ENCODE peak calls at places on chromosomes 11 and 22, in four cellular contexts. One of them, this sample, is unnamed.

GRCh38 chr22:46066691-46067090 is 83.6 kb upstream of the PPARA start:
- DNase-seq in COR-L47: no peak
- DNase-seq in retinal pigment epithelial cell: no peak
- DNase-seq in stimulated activated CD8-positive, alpha-beta memory T cell treated with anti-CD3 and anti-CD28 coated beads, Interleukin-4, amount 100 ng/mL, for 4 hours: no peak
- DNase-seq in this sample: no peak

GRCh38 chr22:36795633-36796032 is 19.7 kb upstream of the IFT27 start:
- DNase-seq in COR-L47: no peak
- DNase-seq in retinal pigment epithelial cell: no peak
- DNase-seq in stimulated activated CD8-positive, alpha-beta memory T cell treated with anti-CD3 and anti-CD28 coated beads, Interleukin-4, amount 100 ng/mL, for 4 hours: no peak
- DNase-seq in this sample: no peak

GRCh38 chr11:76626921-76627391 is 43.6 kb downstream of the LRRC32 start:
- DNase-seq in COR-L47: no peak
- DNase-seq in retinal pigment epithelial cell: no peak
- DNase-seq in stimulated activated CD8-positive, alpha-beta memory T cell treated with anti-CD3 and anti-CD28 coated beads, Interleukin-4, amount 100 ng/mL, for 4 hours: no peak
- DNase-seq in this sample: peak; percentile 51

GRCh38 chr22:30198152-30198845 is 48.3 kb downstream of the LIF start:
- DNase-seq in COR-L47: no peak
- DNase-seq in retinal pigment epithelial cell: no peak
- DNase-seq in stimulated activated CD8-positive, alpha-beta memory T cell treated with anti-CD3 and anti-CD28 coated beads, Interleukin-4, amount 100 ng/mL, for 4 hours: no peak
- DNase-seq in this sample: no peak

GRCh38 chr11:111637885-111638284 is 35.6 kb downstream of the SIK2 start:
- DNase-seq in COR-L47: no peak
- DNase-seq in retinal pigment epithelial cell: no peak
- DNase-seq in stimulated activated CD8-positive, alpha-beta memory T cell treated with anti-CD3 and anti-CD28 coated beads, Interleukin-4, amount 100 ng/mL, for 4 hours: no peak
- DNase-seq in this sample: no peak

GRCh38 chr11:30313580-30313979 is 9.3 kb upstream of the ARL14EP start:
- DNase-seq in COR-L47: no peak
- DNase-seq in retinal pigment epithelial cell: no peak
- DNase-seq in stimulated activated CD8-positive, alpha-beta memory T cell treated with anti-CD3 and anti-CD28 coated beads, Interleukin-4, amount 100 ng/mL, for 4 hours: no peak
- DNase-seq in this sample: no peak

GRCh38 chr22:35355744-35356420 is 25.0 kb upstream of the HMOX1 start:
- DNase-seq in COR-L47: no peak
- DNase-seq in retinal pigment epithelial cell: no peak
- DNase-seq in stimulated activated CD8-positive, alpha-beta memory T cell treated with anti-CD3 and anti-CD28 coated beads, Interleukin-4, amount 100 ng/mL, for 4 hours: no peak
- DNase-seq in this sample: no peak

GRCh38 chr11:40029406-40029805 is 1430.0 kb downstream of the LRRC4C start:
- DNase-seq in COR-L47: no peak
- DNase-seq in retinal pigment epithelial cell: no peak
- DNase-seq in stimulated activated CD8-positive, alpha-beta memory T cell treated with anti-CD3 and anti-CD28 coated beads, Interleukin-4, amount 100 ng/mL, for 4 hours: no peak
- DNase-seq in this sample: no peak

GRCh38 chr11:61026121-61027031 is 54.9 kb downstream of the CD6 start:
- DNase-seq in COR-L47: no peak
- DNase-seq in retinal pigment epithelial cell: no peak
- DNase-seq in stimulated activated CD8-positive, alpha-beta memory T cell treated with anti-CD3 and anti-CD28 coated beads, Interleukin-4, amount 100 ng/mL, for 4 hours: no peak
- DNase-seq in this sample: no peak

GRCh38 chr11:80349986-80350385 is 909.2 kb upstream of the TENM4 start:
- DNase-seq in COR-L47: no peak
- DNase-seq in retinal pigment epithelial cell: no peak
- DNase-seq in stimulated activated CD8-positive, alpha-beta memory T cell treated with anti-CD3 and anti-CD28 coated beads, Interleukin-4, amount 100 ng/mL, for 4 hours: no peak
- DNase-seq in this sample: no peak

GRCh38 chr11:74672956-74673895 is 58.0 kb downstream of the CHRDL2 start:
- DNase-seq in COR-L47: no peak
- DNase-seq in retinal pigment epithelial cell: peak; percentile 98
- DNase-seq in stimulated activated CD8-positive, alpha-beta memory T cell treated with anti-CD3 and anti-CD28 coated beads, Interleukin-4, amount 100 ng/mL, for 4 hours: no peak
- DNase-seq in this sample: no peak

GRCh38 chr11:102171101-102171500 is 60.9 kb downstream of the YAP1 start:
- DNase-seq in COR-L47: no peak
- DNase-seq in retinal pigment epithelial cell: peak; percentile 65
- DNase-seq in stimulated activated CD8-positive, alpha-beta memory T cell treated with anti-CD3 and anti-CD28 coated beads, Interleukin-4, amount 100 ng/mL, for 4 hours: no peak
- DNase-seq in this sample: no peak

GRCh38 chr11:20363500-20364411 is at the start of gene HTATIP2:
- DNase-seq in COR-L47: peak; percentile 40
- DNase-seq in retinal pigment epithelial cell: no peak
- DNase-seq in stimulated activated CD8-positive, alpha-beta memory T cell treated with anti-CD3 and anti-CD28 coated beads, Interleukin-4, amount 100 ng/mL, for 4 hours: peak; percentile 31
- DNase-seq in this sample: peak; percentile 72

GRCh38 chr11:45209904-45210699 is 63.7 kb downstream of the PRDM11 start:
- DNase-seq in COR-L47: no peak
- DNase-seq in retinal pigment epithelial cell: no peak
- DNase-seq in stimulated activated CD8-positive, alpha-beta memory T cell treated with anti-CD3 and anti-CD28 coated beads, Interleukin-4, amount 100 ng/mL, for 4 hours: no peak
- DNase-seq in this sample: no peak

GRCh38 chr11:126510621-126511370 is 155.3 kb downstream of the ST3GAL4 start:
- DNase-seq in COR-L47: no peak
- DNase-seq in retinal pigment epithelial cell: no peak
- DNase-seq in stimulated activated CD8-positive, alpha-beta memory T cell treated with anti-CD3 and anti-CD28 coated beads, Interleukin-4, amount 100 ng/mL, for 4 hours: no peak
- DNase-seq in this sample: no peak

GRCh38 chr22:23038902-23039301 is 31.4 kb upstream of the GNAZ start:
- DNase-seq in COR-L47: no peak
- DNase-seq in retinal pigment epithelial cell: no peak
- DNase-seq in stimulated activated CD8-positive, alpha-beta memory T cell treated with anti-CD3 and anti-CD28 coated beads, Interleukin-4, amount 100 ng/mL, for 4 hours: no peak
- DNase-seq in this sample: no peak

GRCh38 chr22:32850591-32851517 is 49.3 kb downstream of the TIMP3 start:
- DNase-seq in COR-L47: no peak
- DNase-seq in retinal pigment epithelial cell: peak; percentile 76
- DNase-seq in stimulated activated CD8-positive, alpha-beta memory T cell treated with anti-CD3 and anti-CD28 coated beads, Interleukin-4, amount 100 ng/mL, for 4 hours: no peak
- DNase-seq in this sample: no peak

GRCh38 chr22:19631899-19632670 is 82.2 kb upstream of the SEPTIN5 start:
- DNase-seq in COR-L47: peak; percentile 35
- DNase-seq in retinal pigment epithelial cell: peak; percentile 14
- DNase-seq in stimulated activated CD8-positive, alpha-beta memory T cell treated with anti-CD3 and anti-CD28 coated beads, Interleukin-4, amount 100 ng/mL, for 4 hours: no peak
- DNase-seq in this sample: no peak

GRCh38 chr11:18599739-18600230 is at the start of gene MISFA:
- DNase-seq in COR-L47: no peak
- DNase-seq in retinal pigment epithelial cell: no peak
- DNase-seq in stimulated activated CD8-positive, alpha-beta memory T cell treated with anti-CD3 and anti-CD28 coated beads, Interleukin-4, amount 100 ng/mL, for 4 hours: no peak
- DNase-seq in this sample: no peak

GRCh38 chr11:73154178-73154577 is 12.1 kb upstream of the FCHSD2 start:
- DNase-seq in COR-L47: no peak
- DNase-seq in retinal pigment epithelial cell: no peak
- DNase-seq in stimulated activated CD8-positive, alpha-beta memory T cell treated with anti-CD3 and anti-CD28 coated beads, Interleukin-4, amount 100 ng/mL, for 4 hours: no peak
- DNase-seq in this sample: peak; percentile 52

GRCh38 chr11:61067782-61068181 is 34.5 kb upstream of the CD5 start:
- DNase-seq in COR-L47: no peak
- DNase-seq in retinal pigment epithelial cell: no peak
- DNase-seq in stimulated activated CD8-positive, alpha-beta memory T cell treated with anti-CD3 and anti-CD28 coated beads, Interleukin-4, amount 100 ng/mL, for 4 hours: no peak
- DNase-seq in this sample: no peak

GRCh38 chr11:3823303-3823702 is 14.9 kb downstream of the PGAP2 start:
- DNase-seq in COR-L47: no peak
- DNase-seq in retinal pigment epithelial cell: no peak
- DNase-seq in stimulated activated CD8-positive, alpha-beta memory T cell treated with anti-CD3 and anti-CD28 coated beads, Interleukin-4, amount 100 ng/mL, for 4 hours: no peak
- DNase-seq in this sample: no peak

GRCh38 chr22:17350292-17350691 is 19.0 kb upstream of the CECR2 start:
- DNase-seq in COR-L47: no peak
- DNase-seq in retinal pigment epithelial cell: no peak
- DNase-seq in stimulated activated CD8-positive, alpha-beta memory T cell treated with anti-CD3 and anti-CD28 coated beads, Interleukin-4, amount 100 ng/mL, for 4 hours: no peak
- DNase-seq in this sample: no peak

GRCh38 chr11:30155428-30155827 is 75.4 kb upstream of the FSHB start:
- DNase-seq in COR-L47: no peak
- DNase-seq in retinal pigment epithelial cell: no peak
- DNase-seq in stimulated activated CD8-positive, alpha-beta memory T cell treated with anti-CD3 and anti-CD28 coated beads, Interleukin-4, amount 100 ng/mL, for 4 hours: no peak
- DNase-seq in this sample: no peak

GRCh38 chr11:84236436-84236835 is 950.3 kb upstream of the CCDC90B start:
- DNase-seq in COR-L47: no peak
- DNase-seq in retinal pigment epithelial cell: no peak
- DNase-seq in stimulated activated CD8-positive, alpha-beta memory T cell treated with anti-CD3 and anti-CD28 coated beads, Interleukin-4, amount 100 ng/mL, for 4 hours: no peak
- DNase-seq in this sample: no peak

GRCh38 chr11:62044639-62045121 is 77.2 kb upstream of the FTH1 start:
- DNase-seq in COR-L47: no peak
- DNase-seq in retinal pigment epithelial cell: peak; percentile 53
- DNase-seq in stimulated activated CD8-positive, alpha-beta memory T cell treated with anti-CD3 and anti-CD28 coated beads, Interleukin-4, amount 100 ng/mL, for 4 hours: no peak
- DNase-seq in this sample: no peak

GRCh38 chr22:32018056-32018455 is 25.0 kb upstream of the SLC5A1 start:
- DNase-seq in COR-L47: no peak
- DNase-seq in retinal pigment epithelial cell: no peak
- DNase-seq in stimulated activated CD8-positive, alpha-beta memory T cell treated with anti-CD3 and anti-CD28 coated beads, Interleukin-4, amount 100 ng/mL, for 4 hours: no peak
- DNase-seq in this sample: no peak

GRCh38 chr11:16013649-16014275 is 342.6 kb downstream of the SOX6 start:
- DNase-seq in COR-L47: no peak
- DNase-seq in retinal pigment epithelial cell: no peak
- DNase-seq in stimulated activated CD8-positive, alpha-beta memory T cell treated with anti-CD3 and anti-CD28 coated beads, Interleukin-4, amount 100 ng/mL, for 4 hours: no peak
- DNase-seq in this sample: no peak

GRCh38 chr11:69647761-69648497 is 7.0 kb downstream of the CCND1 start:
- DNase-seq in COR-L47: no peak
- DNase-seq in retinal pigment epithelial cell: no peak
- DNase-seq in stimulated activated CD8-positive, alpha-beta memory T cell treated with anti-CD3 and anti-CD28 coated beads, Interleukin-4, amount 100 ng/mL, for 4 hours: no peak
- DNase-seq in this sample: peak; percentile 52

GRCh38 chr11:126072141-126072741 is 9.6 kb upstream of the CDON start:
- DNase-seq in COR-L47: peak; percentile 26
- DNase-seq in retinal pigment epithelial cell: peak; percentile 20
- DNase-seq in stimulated activated CD8-positive, alpha-beta memory T cell treated with anti-CD3 and anti-CD28 coated beads, Interleukin-4, amount 100 ng/mL, for 4 hours: no peak
- DNase-seq in this sample: no peak

GRCh38 chr11:77287615-77288273 is 13.7 kb downstream of the GDPD4 start:
- DNase-seq in COR-L47: no peak
- DNase-seq in retinal pigment epithelial cell: no peak
- DNase-seq in stimulated activated CD8-positive, alpha-beta memory T cell treated with anti-CD3 and anti-CD28 coated beads, Interleukin-4, amount 100 ng/mL, for 4 hours: no peak
- DNase-seq in this sample: no peak

GRCh38 chr11:26749927-26750326 is 28.1 kb upstream of the SLC5A12 start:
- DNase-seq in COR-L47: no peak
- DNase-seq in retinal pigment epithelial cell: no peak
- DNase-seq in stimulated activated CD8-positive, alpha-beta memory T cell treated with anti-CD3 and anti-CD28 coated beads, Interleukin-4, amount 100 ng/mL, for 4 hours: no peak
- DNase-seq in this sample: no peak

GRCh38 chr11:97948793-97949192 is 1072.0 kb upstream of the CNTN5 start:
- DNase-seq in COR-L47: no peak
- DNase-seq in retinal pigment epithelial cell: no peak
- DNase-seq in stimulated activated CD8-positive, alpha-beta memory T cell treated with anti-CD3 and anti-CD28 coated beads, Interleukin-4, amount 100 ng/mL, for 4 hours: no peak
- DNase-seq in this sample: no peak

GRCh38 chr11:5364214-5364613 is 12.9 kb downstream of the OR51B6 start:
- DNase-seq in COR-L47: no peak
- DNase-seq in retinal pigment epithelial cell: no peak
- DNase-seq in stimulated activated CD8-positive, alpha-beta memory T cell treated with anti-CD3 and anti-CD28 coated beads, Interleukin-4, amount 100 ng/mL, for 4 hours: no peak
- DNase-seq in this sample: no peak

GRCh38 chr11:129023968-129024676 is 81.5 kb upstream of the TP53AIP1 start:
- DNase-seq in COR-L47: no peak
- DNase-seq in retinal pigment epithelial cell: no peak
- DNase-seq in stimulated activated CD8-positive, alpha-beta memory T cell treated with anti-CD3 and anti-CD28 coated beads, Interleukin-4, amount 100 ng/mL, for 4 hours: no peak
- DNase-seq in this sample: no peak

GRCh38 chr22:17774206-17774927 is at the start of gene BID:
- DNase-seq in COR-L47: peak; percentile 14
- DNase-seq in retinal pigment epithelial cell: no peak
- DNase-seq in stimulated activated CD8-positive, alpha-beta memory T cell treated with anti-CD3 and anti-CD28 coated beads, Interleukin-4, amount 100 ng/mL, for 4 hours: no peak
- DNase-seq in this sample: no peak

GRCh38 chr22:35995772-35996171 is 32.9 kb downstream of the RBFOX2 start:
- DNase-seq in COR-L47: no peak
- DNase-seq in retinal pigment epithelial cell: no peak
- DNase-seq in stimulated activated CD8-positive, alpha-beta memory T cell treated with anti-CD3 and anti-CD28 coated beads, Interleukin-4, amount 100 ng/mL, for 4 hours: no peak
- DNase-seq in this sample: no peak

GRCh38 chr11:133720951-133721350 is 124.4 kb downstream of the SPATA19 start:
- DNase-seq in COR-L47: no peak
- DNase-seq in retinal pigment epithelial cell: no peak
- DNase-seq in stimulated activated CD8-positive, alpha-beta memory T cell treated with anti-CD3 and anti-CD28 coated beads, Interleukin-4, amount 100 ng/mL, for 4 hours: no peak
- DNase-seq in this sample: no peak

GRCh38 chr22:43424201-43424600 is 12.4 kb downstream of the MPPED1 start:
- DNase-seq in COR-L47: no peak
- DNase-seq in retinal pigment epithelial cell: no peak
- DNase-seq in stimulated activated CD8-positive, alpha-beta memory T cell treated with anti-CD3 and anti-CD28 coated beads, Interleukin-4, amount 100 ng/mL, for 4 hours: no peak
- DNase-seq in this sample: no peak

GRCh38 chr11:110075087-110075821 is 17.9 kb upstream of the ZC3H12C start:
- DNase-seq in COR-L47: peak; percentile 88
- DNase-seq in retinal pigment epithelial cell: no peak
- DNase-seq in stimulated activated CD8-positive, alpha-beta memory T cell treated with anti-CD3 and anti-CD28 coated beads, Interleukin-4, amount 100 ng/mL, for 4 hours: no peak
- DNase-seq in this sample: no peak